ENCODE peak calls at places on chromosomes 6 and 20, in six cellular contexts. V is ascending aorta; D is prostate gland; W is CD8-positive, alpha-beta T cell; E is IMR-90; L is endothelial cell of umbilical vein. G is an unnamed sample.

GRCh38 chr6:52403627-52404026 is 16.5 kb upstream of the EFHC1 start:
- DNase-seq in E (no peak), D (peak; percentile 62), V (no peak), L (no peak), W (no peak), G (no peak)

GRCh38 chr20:15673206-15673605 is 900.0 kb downstream of the KIF16B start:
- DNase-seq in W (no peak), V (no peak), D (no peak), L (peak; percentile 76), E (peak; percentile 86), G (no peak)

GRCh38 chr6:156933201-156934053 is 156.2 kb downstream of the ARID1B start:
- DNase-seq in W (no peak), E (no peak), V (no peak), D (peak; percentile 65), L (no peak), G (peak; percentile 41)

GRCh38 chr20:43937586-43937985 is 22.9 kb downstream of the TOX2 start:
- DNase-seq in V (no peak), W (no peak), D (no peak), E (no peak), L (no peak), G (no peak)

GRCh38 chr20:51366155-51366886 is 176.2 kb downstream of the NFATC2 start:
- DNase-seq in E (peak; percentile 100), V (peak; percentile 94), L (peak; percentile 95), W (no peak), D (no peak), G (peak; percentile 57)

GRCh38 chr6:106860940-106861339 is 113.6 kb downstream of the CD24 start:
- DNase-seq in W (no peak), E (no peak), V (no peak), L (no peak), D (no peak), G (no peak)

GRCh38 chr20:5171074-5171789 is 44.4 kb downstream of the CDS2 start:
- DNase-seq in E (no peak), L (no peak), W (no peak), V (no peak), D (no peak), G (no peak)

GRCh38 chr6:8157839-8158238 is 55.5 kb upstream of the EEF1E1 start:
- DNase-seq in D (no peak), E (no peak), L (no peak), V (no peak), W (no peak), G (no peak)

GRCh38 chr6:90424580-90424979 is 127.9 kb upstream of the BACH2 start:
- DNase-seq in V (no peak), D (no peak), E (no peak), L (no peak), W (no peak), G (no peak)

GRCh38 chr20:45630366-45630765 is 718 bp downstream of the WFDC9 start:
- DNase-seq in V (no peak), W (no peak), E (no peak), L (no peak), D (no peak), G (no peak)

GRCh38 chr6:163860194-163861081 is 445.9 kb downstream of the QKI start:
- DNase-seq in L (no peak), V (no peak), D (no peak), W (no peak), E (peak; percentile 86), G (no peak)

GRCh38 chr20:56348746-56349145 is 10.0 kb upstream of the FAM210B start:
- DNase-seq in D (no peak), W (no peak), L (peak; percentile 39), E (no peak), V (no peak), G (no peak)
- TF ChIP-seq CTCF in D (no peak), W (no peak), L (no peak), E (no peak), V (no peak), G (no peak)

GRCh38 chr20:49669601-49670189 is 44.0 kb downstream of the B4GALT5 start:
- DNase-seq in D (no peak), L (no peak), E (no peak), W (no peak), V (no peak), G (no peak)

GRCh38 chr20:49674383-49675352 is 39.0 kb downstream of the B4GALT5 start:
- DNase-seq in D (no peak), E (peak; percentile 30), L (no peak), W (no peak), V (no peak), G (no peak)

GRCh38 chr20:49672109-49672681 is 41.5 kb downstream of the B4GALT5 start:
- DNase-seq in L (no peak), D (no peak), E (no peak), V (no peak), W (no peak), G (no peak)

GRCh38 chr20:49668181-49668877 is 45.3 kb downstream of the B4GALT5 start:
- DNase-seq in D (no peak), W (peak; percentile 70), L (no peak), E (no peak), V (peak; percentile 72), G (no peak)

DNA sequence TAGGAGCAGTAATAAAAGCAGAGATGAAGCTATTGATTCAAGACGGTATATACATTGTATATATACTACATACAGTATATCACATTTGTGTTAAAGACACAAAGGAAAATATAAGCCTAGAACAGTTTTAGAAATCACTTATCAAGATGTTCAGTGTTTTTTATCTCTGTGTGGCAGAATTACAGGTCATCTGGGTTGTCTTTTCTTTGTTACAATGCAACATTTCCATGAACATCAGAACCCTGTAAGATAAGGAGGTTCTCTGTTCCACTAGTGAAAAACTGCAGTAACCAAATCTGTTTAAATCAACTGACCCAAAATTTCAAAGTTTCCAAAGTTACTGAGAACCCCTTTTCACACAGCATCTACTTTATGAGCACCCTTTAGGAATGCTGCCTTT is 42.2 kb downstream of the B4GALT5 start:
- DNase-seq in L (no peak), W (no peak), E (no peak), V (no peak), D (no peak), G (no peak)
- H3K4me1 ChIP-seq in L (peaks cover 4% of the 10 kb centered on the region), W (peaks cover 22% of the 10 kb centered on the region), E (peaks cover 6% of the 10 kb centered on the region), V (peaks cover 37% of the 10 kb centered on the region), D (no peaks in the 10 kb centered on the region), G (peaks cover 7% of the 10 kb centered on the region)

GRCh38 chr20:34310481-34311117 is 7.4 kb upstream of the AHCY start:
- DNase-seq in D (no peak), W (no peak), L (no peak), E (no peak), V (no peak), G (no peak)

GRCh38 chr20:34312544-34313217 is 9.5 kb upstream of the AHCY start:
- DNase-seq in W (peak; percentile 89), L (peak; percentile 87), D (peak; percentile 81), E (peak; percentile 81), V (peak; percentile 90), G (peak; percentile 89)

GRCh38 chr20:34309691-34310090 is 6.5 kb upstream of the AHCY start:
- DNase-seq in D (no peak), E (no peak), W (no peak), L (no peak), V (no peak), G (no peak)

GRCh38 chr20:34311118-34312023 is 8.2 kb upstream of the AHCY start:
- DNase-seq in W (no peak), E (no peak), L (no peak), D (no peak), V (no peak), G (no peak)

DNA sequence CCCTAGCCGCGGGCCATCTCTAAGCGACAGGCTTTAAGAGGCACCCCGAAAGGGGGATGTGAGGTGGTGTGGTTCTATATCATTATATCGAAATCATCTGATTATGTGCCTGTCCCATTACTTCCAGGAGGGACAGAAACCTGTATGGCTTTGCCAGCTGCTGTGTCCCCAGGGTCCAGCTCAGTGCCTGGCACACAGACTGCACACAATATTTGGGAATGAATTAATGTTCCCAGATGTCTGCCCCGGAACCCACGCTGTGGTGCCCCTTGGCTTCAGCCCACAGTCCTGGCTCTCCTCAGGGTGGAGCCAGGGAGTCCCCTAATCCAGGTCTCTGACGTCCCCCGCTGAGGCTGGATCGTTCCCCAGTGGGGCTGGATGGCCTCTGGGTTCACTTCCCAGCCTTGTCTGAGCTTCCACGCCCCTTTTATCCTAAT is 8.9 kb upstream of the AHCY start:
- DNase-seq in L (no peak), D (no peak), W (no peak), V (no peak), E (no peak), G (no peak)
- H3K4me3 ChIP-seq in L (no peak overlapping the region), D (no peak overlapping the region), W (no peak overlapping the region), V (peak overlapping the region; percentile 18), E (no peak overlapping the region), G (no peak overlapping the region)

GRCh38 chr6:166512567-166512966 is 73.9 kb downstream of the RAMACL start:
- DNase-seq in E (no peak), W (peak; percentile 42), L (no peak), V (no peak), D (no peak), G (no peak)

GRCh38 chr6:166511316-166511715 is 75.2 kb downstream of the RAMACL start:
- DNase-seq in W (no peak), D (no peak), E (no peak), L (no peak), V (no peak), G (no peak)

GRCh38 chr6:166515072-166515810 is 71.2 kb downstream of the RAMACL start:
- DNase-seq in D (no peak), E (peak; percentile 93), V (no peak), L (peak; percentile 56), W (peak; percentile 58), G (no peak)

GRCh38 chr6:166516256-166516655 is 70.2 kb downstream of the RAMACL start:
- DNase-seq in V (no peak), W (no peak), D (no peak), L (no peak), E (peak; percentile 18), G (no peak)

GRCh38 chr6:166514196-166514595 is 72.3 kb downstream of the RAMACL start:
- DNase-seq in V (no peak), D (no peak), L (no peak), W (no peak), E (peak; percentile 4), G (peak; percentile 44)
- TF ChIP-seq CTCF in V (no peak), D (no peak), L (peak; percentile 12), W (no peak), E (peak; percentile 18), G (no peak)

GRCh38 chr20:9628589-9628988 is 114.2 kb downstream of the LAMP5 start:
- DNase-seq in W (no peak), E (no peak), D (no peak), L (no peak), V (no peak), G (no peak)

GRCh38 chr20:9628166-9628565 is 113.8 kb downstream of the LAMP5 start:
- DNase-seq in D (no peak), V (no peak), W (no peak), L (no peak), E (no peak), G (no peak)

GRCh38 chr20:9626357-9626756 is 112.0 kb downstream of the LAMP5 start:
- DNase-seq in W (no peak), E (no peak), V (no peak), L (no peak), D (no peak), G (no peak)

GRCh38 chr20:9629821-9630220 is 115.4 kb downstream of the LAMP5 start:
- DNase-seq in W (no peak), L (no peak), D (no peak), V (no peak), E (no peak), G (no peak)

DNA sequence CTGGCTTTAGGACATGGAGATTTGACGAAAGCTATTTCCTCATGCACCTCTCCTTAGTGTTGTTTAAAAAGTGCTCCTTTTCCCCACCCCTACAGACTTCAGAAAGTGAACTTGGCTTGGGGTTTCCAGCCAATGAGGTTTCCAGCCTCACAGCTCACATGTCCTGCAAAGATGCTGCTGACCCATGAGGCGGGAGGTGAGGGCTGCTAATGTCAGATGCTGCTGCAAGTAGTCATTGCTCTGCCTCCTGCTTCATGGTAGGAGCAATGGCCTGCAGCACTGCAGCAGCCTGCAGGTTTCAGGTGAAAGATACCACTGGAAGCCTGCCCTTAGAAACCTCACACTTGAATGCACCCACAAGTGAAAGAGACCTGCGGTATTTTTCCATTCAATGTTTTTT is 112.8 kb downstream of the LAMP5 start:
- DNase-seq in L (no peak), D (no peak), V (no peak), W (no peak), E (no peak), G (no peak)
- H3K4me1 ChIP-seq in L (no peaks in the 10 kb centered on the region), D (no peaks in the 10 kb centered on the region), V (no peaks in the 10 kb centered on the region), W (no peaks in the 10 kb centered on the region), E (no peaks in the 10 kb centered on the region), G (no peaks in the 10 kb centered on the region)

G was measured in lung.